ENCODE peak calls at places on chromosome 17, in four cellular contexts. One of them, this sample, is unnamed.

GRCh38 chr17:17107281-17107680 is 65.0 kb downstream of the MPRIP start:
- DNase-seq in GM12878: no peak
- DNase-seq in K562: no peak
- DNase-seq in HepG2: no peak
- DNase-seq in this sample: no peak

GRCh38 chr17:10772425-10773380 is 31.2 kb downstream of the TMEM238L start:
- DNase-seq in GM12878: no peak
- DNase-seq in K562: peak; percentile 26
- DNase-seq in HepG2: peak; percentile 33
- DNase-seq in this sample: peak; percentile 89

GRCh38 chr17:75611746-75612437 is 21.3 kb upstream of the SMIM5 start:
- DNase-seq in GM12878: no peak
- DNase-seq in K562: no peak
- DNase-seq in HepG2: no peak
- DNase-seq in this sample: no peak

GRCh38 chr17:17152385-17152784 is 53.7 kb downstream of the PLD6 start:
- DNase-seq in GM12878: no peak
- DNase-seq in K562: no peak
- DNase-seq in HepG2: no peak
- DNase-seq in this sample: no peak

GRCh38 chr17:16439303-16439791 is 24.0 kb downstream of the TRPV2 start:
- DNase-seq in GM12878: no peak
- DNase-seq in K562: no peak
- DNase-seq in HepG2: no peak
- DNase-seq in this sample: no peak

GRCh38 chr17:73984981-73985380 is 218.5 kb upstream of the RPL38 start:
- DNase-seq in GM12878: no peak
- DNase-seq in K562: no peak
- DNase-seq in HepG2: no peak
- DNase-seq in this sample: no peak

GRCh38 chr17:68497885-68498319 is 14.3 kb upstream of the PRKAR1A start:
- DNase-seq in GM12878: peak; percentile 94
- DNase-seq in K562: no peak
- DNase-seq in HepG2: no peak
- DNase-seq in this sample: no peak

GRCh38 chr17:35341465-35341992 is 31.9 kb downstream of the SLFN11 start:
- DNase-seq in GM12878: peak; percentile 71
- DNase-seq in K562: no peak
- DNase-seq in HepG2: no peak
- DNase-seq in this sample: no peak

GRCh38 chr17:44587339-44587738 is 30.1 kb downstream of the FZD2 start:
- DNase-seq in GM12878: no peak
- DNase-seq in K562: peak; percentile 54
- DNase-seq in HepG2: peak; percentile 43
- DNase-seq in this sample: no peak

GRCh38 chr17:56314026-56314425 is 160.8 kb downstream of the ANKFN1 start:
- DNase-seq in GM12878: no peak
- DNase-seq in K562: no peak
- DNase-seq in HepG2: no peak
- DNase-seq in this sample: no peak

GRCh38 chr17:44642861-44643260 is 13.4 kb upstream of the MEIOC start:
- DNase-seq in GM12878: no peak
- DNase-seq in K562: no peak
- DNase-seq in HepG2: no peak
- DNase-seq in this sample: no peak

GRCh38 chr17:19265755-19266154 is 28.6 kb downstream of the EPN2 start:
- DNase-seq in GM12878: no peak
- DNase-seq in K562: no peak
- DNase-seq in HepG2: no peak
- DNase-seq in this sample: no peak

GRCh38 chr17:65115721-65116312 is 21.4 kb upstream of the RGS9 start:
- DNase-seq in GM12878: no peak
- DNase-seq in K562: no peak
- DNase-seq in HepG2: no peak
- DNase-seq in this sample: no peak

GRCh38 chr17:32976605-32977004 is 15.0 kb upstream of the SPACA3 start:
- DNase-seq in GM12878: no peak
- DNase-seq in K562: no peak
- DNase-seq in HepG2: no peak
- DNase-seq in this sample: no peak

GRCh38 chr17:68048996-68049395 is 13.5 kb downstream of the KPNA2 start:
- DNase-seq in GM12878: no peak
- DNase-seq in K562: peak; percentile 39
- DNase-seq in HepG2: no peak
- DNase-seq in this sample: no peak

GRCh38 chr17:48053758-48054237 is 5.6 kb downstream of the NFE2L1 start:
- DNase-seq in GM12878: no peak
- DNase-seq in K562: no peak
- DNase-seq in HepG2: no peak
- DNase-seq in this sample: no peak

GRCh38 chr17:69326302-69327059 is 452 bp downstream of the ABCA5 start:
- DNase-seq in GM12878: no peak
- DNase-seq in K562: no peak
- DNase-seq in HepG2: peak; percentile 7
- DNase-seq in this sample: no peak

GRCh38 chr17:30780343-30780742 is 44.1 kb downstream of the CRLF3 start:
- DNase-seq in GM12878: peak; percentile 47
- DNase-seq in K562: no peak
- DNase-seq in HepG2: no peak
- DNase-seq in this sample: no peak
- TF ChIP-seq CBFB in GM12878: no peak
- TF ChIP-seq CBFB in K562: no peak
- TF ChIP-seq CBFB in HepG2: no peak
- TF ChIP-seq CBFB in this sample: no peak

DNA sequence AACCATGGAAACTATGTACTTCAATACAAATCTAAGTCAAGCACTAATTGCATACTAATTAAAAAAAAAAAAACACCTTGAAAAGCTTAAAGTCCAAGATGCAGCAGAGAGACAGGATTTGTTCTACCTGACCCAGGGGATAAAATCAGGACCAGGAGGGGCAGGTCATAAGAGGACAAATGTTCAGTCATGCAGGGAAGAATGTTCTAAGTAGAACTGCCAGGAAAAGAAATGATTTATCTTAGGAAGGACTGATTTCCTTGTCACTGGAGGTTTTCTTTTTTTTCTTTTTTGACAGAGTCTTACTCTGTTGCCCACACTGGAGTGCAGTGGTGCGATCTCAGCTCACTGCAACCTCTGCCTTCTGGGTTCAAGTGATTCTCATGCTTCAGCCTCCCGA is 9.1 kb upstream of the GHDC start:
- DNase-seq in GM12878: no peak
- DNase-seq in K562: no peak
- DNase-seq in HepG2: no peak
- DNase-seq in this sample: no peak
- TF ChIP-seq CBFB in GM12878: no peak
- TF ChIP-seq CBFB in K562: no peak
- TF ChIP-seq CBFB in HepG2: no peak
- TF ChIP-seq CBFB in this sample: no peak

DNA sequence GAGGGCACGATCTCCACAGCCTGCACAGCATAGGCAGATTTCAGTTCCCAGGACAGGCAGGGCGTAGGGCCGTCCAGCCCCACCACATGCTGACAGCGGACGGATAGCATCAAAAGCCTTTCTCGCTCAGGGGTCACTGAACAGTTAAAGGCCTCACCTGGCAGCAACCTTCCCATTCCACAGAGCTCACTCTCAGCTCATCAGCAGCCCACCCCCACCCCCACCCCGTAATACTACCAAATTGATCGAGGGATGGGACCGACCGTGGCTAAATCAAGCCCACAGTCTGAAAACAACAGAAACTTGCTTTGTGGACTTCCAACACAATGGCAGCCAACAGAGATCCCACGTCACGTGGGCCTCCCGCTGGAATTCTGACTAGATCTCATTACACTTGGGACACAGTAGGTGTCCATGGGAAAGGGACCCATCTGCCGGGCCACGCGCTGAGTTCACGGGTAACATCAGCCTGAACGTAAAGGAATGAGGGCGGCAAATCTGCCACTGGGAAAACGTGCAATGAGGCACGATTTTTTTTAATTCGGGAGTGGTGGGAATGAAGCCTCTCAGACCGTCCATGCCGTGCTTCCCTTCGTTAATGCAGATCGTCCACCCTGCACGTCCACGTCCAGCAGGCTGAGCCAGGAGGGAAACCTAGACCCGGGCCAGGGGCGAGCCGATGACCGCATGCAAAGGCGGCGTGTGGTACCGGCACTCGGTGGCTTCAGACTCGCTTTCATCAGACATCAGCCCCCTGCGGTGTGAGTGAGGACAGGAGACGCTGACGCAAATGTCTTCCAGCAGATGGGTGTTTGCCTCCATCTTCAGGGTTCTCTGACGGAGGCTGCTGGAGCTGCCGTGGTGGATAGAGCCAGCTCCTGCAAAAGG is 92.1 kb downstream of the TBC1D16 start:
- DNase-seq in GM12878: no peak
- DNase-seq in K562: no peak
- DNase-seq in HepG2: no peak
- DNase-seq in this sample: peak; percentile 15
- TF ChIP-seq CBFB in GM12878: no peak
- TF ChIP-seq CBFB in K562: no peak
- TF ChIP-seq CBFB in HepG2: no peak
- TF ChIP-seq CBFB in this sample: no peak

DNA sequence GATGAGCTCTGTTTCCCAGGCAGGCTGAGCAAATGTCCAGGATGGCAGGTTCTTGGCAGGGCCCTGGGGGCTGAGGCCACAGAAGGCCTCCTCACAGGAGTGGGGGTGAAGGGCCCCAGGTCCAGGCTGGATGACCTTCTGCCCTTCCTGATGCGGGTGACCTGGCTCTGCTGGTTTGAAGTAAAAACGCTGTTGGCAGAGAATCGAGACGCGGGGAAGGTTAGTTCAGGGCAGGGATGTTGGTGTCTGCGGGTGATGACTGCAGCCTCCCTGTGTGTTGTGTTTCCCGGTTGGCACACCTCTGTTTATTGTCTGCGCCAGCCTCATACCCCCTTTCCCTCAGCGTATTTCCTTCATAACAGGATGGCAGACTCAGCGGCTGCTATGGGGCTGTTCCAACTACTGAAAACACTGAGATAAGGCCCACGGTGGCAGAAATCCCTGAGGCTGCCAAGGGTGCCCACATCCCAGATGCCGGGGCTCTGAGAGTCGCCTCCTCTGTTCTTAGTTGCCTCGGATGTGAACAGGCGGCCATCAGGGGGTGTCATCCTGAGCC is 104.6 kb downstream of the METRNL start:
- DNase-seq in GM12878: no peak
- DNase-seq in K562: no peak
- DNase-seq in HepG2: no peak
- DNase-seq in this sample: no peak
- TF ChIP-seq CBFB in GM12878: no peak
- TF ChIP-seq CBFB in K562: no peak
- TF ChIP-seq CBFB in HepG2: no peak
- TF ChIP-seq CBFB in this sample: no peak

GRCh38 chr17:77382966-77383612 is 242.3 kb downstream of the SEC14L1 start:
- DNase-seq in GM12878: no peak
- DNase-seq in K562: no peak
- DNase-seq in HepG2: no peak
- DNase-seq in this sample: no peak
- TF ChIP-seq CBFB in GM12878: no peak
- TF ChIP-seq CBFB in K562: no peak
- TF ChIP-seq CBFB in HepG2: no peak
- TF ChIP-seq CBFB in this sample: no peak

GRCh38 chr17:81336296-81336929 is 41.3 kb upstream of the SLC38A10 start:
- DNase-seq in GM12878: no peak
- DNase-seq in K562: no peak
- DNase-seq in HepG2: no peak
- DNase-seq in this sample: no peak
- TF ChIP-seq CBFB in GM12878: no peak
- TF ChIP-seq CBFB in K562: no peak
- TF ChIP-seq CBFB in HepG2: no peak
- TF ChIP-seq CBFB in this sample: no peak

GRCh38 chr17:39678340-39679116 is 9.3 kb downstream of the PGAP3 start:
- DNase-seq in GM12878: no peak
- DNase-seq in K562: no peak
- DNase-seq in HepG2: no peak
- DNase-seq in this sample: no peak

GRCh38 chr17:39677072-39677471 is 8.8 kb downstream of the PNMT start:
- DNase-seq in GM12878: no peak
- DNase-seq in K562: no peak
- DNase-seq in HepG2: no peak
- DNase-seq in this sample: no peak

GRCh38 chr17:39676198-39676819 is 8.1 kb downstream of the PNMT start:
- DNase-seq in GM12878: peak; percentile 13
- DNase-seq in K562: peak; percentile 60
- DNase-seq in HepG2: no peak
- DNase-seq in this sample: no peak

GRCh38 chr17:39679521-39680192 is 8.2 kb downstream of the PGAP3 start:
- DNase-seq in GM12878: no peak
- DNase-seq in K562: no peak
- DNase-seq in HepG2: no peak
- DNase-seq in this sample: no peak

GRCh38 chr17:39677581-39678339 is 9.5 kb downstream of the PNMT start:
- DNase-seq in GM12878: no peak
- DNase-seq in K562: no peak
- DNase-seq in HepG2: no peak
- DNase-seq in this sample: no peak
- TF ChIP-seq CBFB in GM12878: no peak
- TF ChIP-seq CBFB in K562: no peak
- TF ChIP-seq CBFB in HepG2: no peak
- TF ChIP-seq CBFB in this sample: no peak

GRCh38 chr17:7881655-7882054 is 6.9 kb upstream of the CHD3 start:
- DNase-seq in GM12878: no peak
- DNase-seq in K562: no peak
- DNase-seq in HepG2: no peak
- DNase-seq in this sample: no peak
- TF ChIP-seq CBFB in GM12878: no peak
- TF ChIP-seq CBFB in K562: no peak
- TF ChIP-seq CBFB in HepG2: no peak
- TF ChIP-seq CBFB in this sample: no peak

DNA sequence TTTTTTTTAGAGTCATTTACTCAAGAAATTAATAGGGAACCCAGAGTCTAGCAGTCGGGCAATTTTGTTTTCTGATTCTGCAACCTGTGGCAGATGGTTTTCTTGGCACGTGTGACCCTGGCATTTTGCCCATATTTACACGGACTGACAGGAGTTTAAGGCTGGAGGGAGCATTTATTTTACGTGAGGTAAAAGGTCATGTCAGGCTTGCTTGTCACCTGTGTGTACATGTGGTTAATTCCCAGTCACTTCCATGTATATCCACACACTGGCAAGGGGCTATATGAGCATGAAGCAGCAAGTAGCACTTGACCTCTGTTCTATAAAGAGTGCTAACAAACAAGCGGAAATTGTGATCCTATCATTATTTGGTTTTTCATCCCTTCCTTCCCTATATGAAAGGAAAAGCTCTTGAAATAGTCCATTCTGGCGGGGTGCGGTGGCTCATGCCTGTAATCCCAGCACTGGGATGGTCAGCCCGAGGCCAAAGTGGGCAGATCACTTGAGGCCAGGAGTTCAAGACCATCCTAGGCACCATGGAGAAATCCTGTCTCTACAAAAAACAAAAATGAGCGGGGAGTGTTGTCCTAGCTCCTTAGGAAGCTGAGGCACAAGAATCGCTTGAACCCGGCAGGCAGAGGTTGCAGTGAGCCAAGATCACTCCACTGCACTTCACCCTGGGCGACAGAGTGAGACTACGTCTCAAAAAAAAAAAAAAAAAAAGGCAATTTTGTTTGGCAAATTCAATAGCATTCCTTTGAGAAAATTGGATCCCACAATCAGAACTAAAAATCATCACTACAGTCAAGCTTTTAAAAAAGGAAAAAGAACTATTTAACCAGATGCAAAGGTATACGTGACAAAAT is 2.1 kb downstream of the SPAG9 start:
- DNase-seq in GM12878: no peak
- DNase-seq in K562: no peak
- DNase-seq in HepG2: peak; percentile 77
- DNase-seq in this sample: no peak
- TF ChIP-seq CBFB in GM12878: no peak
- TF ChIP-seq CBFB in K562: no peak
- TF ChIP-seq CBFB in HepG2: no peak
- TF ChIP-seq CBFB in this sample: no peak

This sample was measured in WTC11.